ENCODE peak calls at places on chromosomes 12 and 14, in five cellular contexts. One of them, this sample, is unnamed.

GRCh38 chr14:101960225-101960624 is 4.1 kb upstream of the DYNC1H1 start:
- DNase-seq in EL: peak
- DNase-seq in T-helper 17 cell: no peak
- DNase-seq in mesenchymal stem cell: peak
- DNase-seq in pancreas: peak
- DNase-seq in this sample: no peak

GRCh38 chr12:132205271-132206092 is 61.2 kb downstream of the NOC4L start:
- DNase-seq in EL: no peak
- DNase-seq in T-helper 17 cell: no peak
- DNase-seq in mesenchymal stem cell: no peak
- DNase-seq in pancreas: peak
- DNase-seq in this sample: no peak

GRCh38 chr12:19547258-19547657 is 108.0 kb downstream of the AEBP2 start:
- DNase-seq in EL: peak
- DNase-seq in T-helper 17 cell: no peak
- DNase-seq in mesenchymal stem cell: peak
- DNase-seq in pancreas: no peak
- DNase-seq in this sample: no peak

GRCh38 chr12:51471465-51471864 is 46.8 kb downstream of the SLC4A8 start:
- DNase-seq in EL: no peak
- DNase-seq in T-helper 17 cell: no peak
- DNase-seq in mesenchymal stem cell: no peak
- DNase-seq in pancreas: no peak
- DNase-seq in this sample: no peak

GRCh38 chr12:111377440-111377839 is 8.5 kb upstream of the PHETA1 start:
- DNase-seq in EL: no peak
- DNase-seq in T-helper 17 cell: no peak
- DNase-seq in mesenchymal stem cell: no peak
- DNase-seq in pancreas: no peak
- DNase-seq in this sample: no peak

GRCh38 chr12:13744566-13744965 is 236.8 kb downstream of the GRIN2B start:
- DNase-seq in EL: no peak
- DNase-seq in T-helper 17 cell: no peak
- DNase-seq in mesenchymal stem cell: no peak
- DNase-seq in pancreas: no peak
- DNase-seq in this sample: no peak

GRCh38 chr12:120095356-120096135 is 21.0 kb downstream of the RAB35 start:
- DNase-seq in EL: no peak
- DNase-seq in T-helper 17 cell: no peak
- DNase-seq in mesenchymal stem cell: no peak
- DNase-seq in pancreas: no peak
- DNase-seq in this sample: no peak

GRCh38 chr14:104725772-104726548 is 1.9 kb downstream of the ADSS1 start:
- DNase-seq in EL: no peak
- DNase-seq in T-helper 17 cell: no peak
- DNase-seq in mesenchymal stem cell: no peak
- DNase-seq in pancreas: no peak
- DNase-seq in this sample: no peak

GRCh38 chr14:106883218-106883692 is 1356.9 kb downstream of the TMEM121 start:
- DNase-seq in EL: peak
- DNase-seq in T-helper 17 cell: peak
- DNase-seq in mesenchymal stem cell: peak
- DNase-seq in pancreas: no peak
- DNase-seq in this sample: no peak

GRCh38 chr12:83121886-83122622 is 435.3 kb downstream of the TMTC2 start:
- DNase-seq in EL: no peak
- DNase-seq in T-helper 17 cell: no peak
- DNase-seq in mesenchymal stem cell: no peak
- DNase-seq in pancreas: no peak
- DNase-seq in this sample: no peak

GRCh38 chr14:99554184-99554583 is 49.8 kb downstream of the CCDC85C start:
- DNase-seq in EL: no peak
- DNase-seq in T-helper 17 cell: no peak
- DNase-seq in mesenchymal stem cell: no peak
- DNase-seq in pancreas: peak
- DNase-seq in this sample: no peak

GRCh38 chr12:80636832-80637231 is 70.6 kb upstream of the MYF6 start:
- DNase-seq in EL: peak
- DNase-seq in T-helper 17 cell: no peak
- DNase-seq in mesenchymal stem cell: no peak
- DNase-seq in pancreas: no peak
- DNase-seq in this sample: no peak

This sample was measured in HuH-7.5.